ENCODE peak calls at places on chromosomes 7 and 10, in ten cellular contexts. T is NB4; M is cardiac muscle cell; D is activated CD8-positive, alpha-beta T cell treated with anti-CD3 and anti-CD28 coated beads for 36 hours; G is Panc1; S is A673; P is lower lobe of right lung; A is dorsolateral prefrontal cortex; B is B cell; W is PC-3. J is an unnamed sample.

GRCh38 chr7:2517678-2518077 is 1.9 kb upstream of the LFNG start:
- DNase-seq in T (no peak), S (no peak), P (no peak), D (no peak), M (no peak), B (no peak), A (no peak), G (no peak), W (no peak), J (no peak)

GRCh38 chr10:32036922-32037321 is 19.3 kb downstream of the KIF5B start:
- DNase-seq in S (no peak), M (no peak), A (no peak), P (no peak), W (peak; percentile 23), G (no peak), D (no peak), T (no peak), B (no peak), J (no peak)

GRCh38 chr10:68083953-68084352 is 8.9 kb upstream of the HERC4 start:
- DNase-seq in T (no peak), P (no peak), B (no peak), D (no peak), W (no peak), A (no peak), G (no peak), S (no peak), M (no peak), J (no peak)

GRCh38 chr7:40986351-40986873 is 716.5 kb downstream of the INHBA start:
- DNase-seq in D (no peak), M (peak; percentile 92), A (no peak), S (no peak), T (no peak), P (no peak), B (no peak), W (peak; percentile 76), G (peak; percentile 71), J (peak; percentile 94)

GRCh38 chr7:826230-826905 is 5.9 kb upstream of the SUN1 start:
- DNase-seq in S (no peak), D (no peak), B (no peak), G (no peak), M (no peak), W (no peak), P (no peak), A (no peak), T (no peak), J (no peak)

GRCh38 chr7:143002106-143002505 is 24.8 kb downstream of the OR9A2 start:
- DNase-seq in P (no peak), M (peak; percentile 55), W (peak; percentile 53), A (no peak), G (no peak), T (peak; percentile 36), B (no peak), D (peak; percentile 19), S (no peak), J (peak; percentile 14)

GRCh38 chr10:72480861-72481260 is 126.1 kb upstream of the DNAJB12 start:
- DNase-seq in D (no peak), G (no peak), W (no peak), M (no peak), B (no peak), S (no peak), T (no peak), A (no peak), P (no peak), J (no peak)

GRCh38 chr10:78972160-78972946 is 96.4 kb upstream of the ZMIZ1 start:
- DNase-seq in M (peak; percentile 78), P (peak; percentile 61), W (peak; percentile 83), T (peak; percentile 22), S (no peak), B (no peak), G (peak; percentile 57), D (no peak), A (peak; percentile 87), J (peak; percentile 92)

GRCh38 chr7:108037748-108038147 is 34.8 kb upstream of the LAMB1 start:
- DNase-seq in A (no peak), B (no peak), G (no peak), W (no peak), M (no peak), P (no peak), D (no peak), T (no peak), S (no peak), J (peak; percentile 30)

GRCh38 chr7:44736896-44737295 is 11.8 kb upstream of the ZMIZ2 start:
- DNase-seq in D (no peak), P (no peak), T (no peak), B (no peak), W (no peak), G (no peak), M (no peak), A (no peak), S (no peak), J (no peak)

GRCh38 chr10:79407811-79408795 is 37.3 kb downstream of the ZCCHC24 start:
- DNase-seq in T (no peak), P (peak; percentile 42), D (no peak), M (peak; percentile 90), A (peak; percentile 28), B (no peak), W (no peak), G (no peak), S (no peak), J (peak; percentile 82)

GRCh38 chr7:11923376-11923922 is 91.5 kb upstream of the THSD7A start:
- DNase-seq in T (no peak), W (peak; percentile 57), B (no peak), P (no peak), G (no peak), S (no peak), D (no peak), A (no peak), M (no peak), J (no peak)

GRCh38 chr10:61558188-61558587 is 104.5 kb upstream of the CABCOCO1 start:
- DNase-seq in M (no peak), T (no peak), G (no peak), S (no peak), D (no peak), P (no peak), W (no peak), B (no peak), A (no peak), J (no peak)
- TF ChIP-seq CTCF in M (no peak), T (no peak), G (no peak), S (no peak), D (no peak), P (no peak), W (peak; percentile 60), B (no peak), A (no peak), J (no peak)

GRCh38 chr10:50416181-50416824 is 165.0 kb upstream of the ASAH2 start:
- DNase-seq in M (no peak), B (no peak), S (peak; percentile 33), A (no peak), P (no peak), T (peak; percentile 14), W (no peak), G (no peak), D (no peak), J (peak; percentile 24)
- TF ChIP-seq CTCF in M (no peak), B (no peak), S (no peak), A (peak; percentile 37), P (no peak), T (no peak), W (peak; percentile 57), G (no peak), D (no peak), J (peak; percentile 2)

DNA sequence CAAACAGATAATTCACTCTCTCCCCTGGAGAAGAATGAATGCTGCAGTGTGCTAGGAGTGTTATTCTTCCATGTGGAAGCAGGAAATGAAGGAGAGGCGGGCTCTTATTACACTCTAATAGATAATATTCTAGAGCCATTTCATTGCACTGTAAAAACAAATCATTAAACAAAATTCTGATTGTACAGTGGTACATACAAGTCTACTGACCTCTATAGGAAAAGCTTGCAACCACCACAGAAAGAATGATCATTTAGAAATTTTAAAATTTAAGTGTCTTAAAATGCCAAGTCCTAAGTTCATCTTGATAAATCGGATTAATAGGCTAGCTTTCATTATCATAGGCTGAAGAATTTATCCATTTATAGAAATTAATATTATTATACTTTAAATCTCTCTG is 960.3 kb upstream of the LRRN3 start:
- DNase-seq in S (no peak), A (no peak), P (no peak), B (no peak), W (peak; percentile 20), G (no peak), M (no peak), T (no peak), D (no peak), J (no peak)
- TF ChIP-seq CTCF in S (peak; percentile 31), A (no peak), P (no peak), B (no peak), W (peak; percentile 47), G (peak; percentile 9), M (no peak), T (no peak), D (no peak), J (no peak)

GRCh38 chr10:125521721-125522680 is 161.0 kb downstream of the TEX36 start:
- DNase-seq in D (peak; percentile 42), M (peak; percentile 0), A (no peak), W (peak; percentile 22), B (no peak), T (peak; percentile 69), G (no peak), P (no peak), S (peak; percentile 69), J (peak; percentile 7)
- TF ChIP-seq CTCF in D (peak; percentile 75), M (peak; percentile 48), A (peak; percentile 19), W (peak; percentile 68), B (peak; percentile 74), T (peak; percentile 70), G (peak; percentile 96), P (peak; percentile 56), S (peak; percentile 79), J (peak; percentile 48)

GRCh38 chr7:112500619-112501018 is 19.8 kb downstream of the LSMEM1 start:
- DNase-seq in A (no peak), M (no peak), D (no peak), P (no peak), G (no peak), W (peak; percentile 15), T (peak; percentile 17), B (no peak), S (peak; percentile 15), J (peak; percentile 14)
- TF ChIP-seq CTCF in A (no peak), M (peak; percentile 8), D (no peak), P (no peak), G (peak; percentile 15), W (peak; percentile 38), T (no peak), B (no peak), S (peak; percentile 35), J (peak; percentile 10)

GRCh38 chr10:61733358-61733940 is 70.7 kb downstream of the CABCOCO1 start:
- DNase-seq in G (peak; percentile 46), B (no peak), D (peak; percentile 26), M (peak; percentile 73), S (peak; percentile 76), T (peak; percentile 51), P (no peak), A (no peak), W (peak; percentile 96), J (peak; percentile 66)
- TF ChIP-seq CTCF in G (peak; percentile 80), B (peak; percentile 74), D (peak; percentile 66), M (peak; percentile 60), S (peak; percentile 77), T (peak; percentile 45), P (peak; percentile 67), A (peak; percentile 81), W (peak; percentile 100), J (peak; percentile 62)